ENCODE peak calls at places on chromosome 4, in seven cellular contexts. One of them, this sample, is unnamed.

GRCh38 chr4:107279729-107280128 is 243.6 kb upstream of the DKK2 start:
- DNase-seq in GM23338: no peak
- DNase-seq in H1: no peak
- DNase-seq in fibroblast of lung: peak
- DNase-seq in SK-N-SH: no peak
- DNase-seq in OCI-LY7: no peak
- DNase-seq in IMR-90: peak
- DNase-seq in this sample: no peak

GRCh38 chr4:168876106-168876505 is 133.9 kb downstream of the CBR4 start:
- DNase-seq in SK-N-SH: no peak
- DNase-seq in OCI-LY7: no peak
- DNase-seq in GM23338: no peak
- DNase-seq in fibroblast of lung: no peak
- DNase-seq in H1: no peak
- DNase-seq in IMR-90: no peak
- DNase-seq in this sample: no peak

GRCh38 chr4:23361453-23361852 is 528.4 kb downstream of the PPARGC1A start:
- DNase-seq in IMR-90: no peak
- DNase-seq in fibroblast of lung: no peak
- DNase-seq in SK-N-SH: no peak
- DNase-seq in OCI-LY7: no peak
- DNase-seq in H1: no peak
- DNase-seq in GM23338: no peak
- DNase-seq in this sample: no peak

GRCh38 chr4:74097631-74098550 is 1.1 kb downstream of the CXCL2 start:
- DNase-seq in GM23338: no peak
- DNase-seq in IMR-90: no peak
- DNase-seq in SK-N-SH: no peak
- DNase-seq in OCI-LY7: no peak
- DNase-seq in H1: no peak
- DNase-seq in fibroblast of lung: no peak
- DNase-seq in this sample: no peak

GRCh38 chr4:165426769-165427168 is 48.0 kb downstream of the CPE start:
- DNase-seq in H1: no peak
- DNase-seq in GM23338: peak
- DNase-seq in fibroblast of lung: no peak
- DNase-seq in SK-N-SH: no peak
- DNase-seq in IMR-90: no peak
- DNase-seq in OCI-LY7: no peak
- DNase-seq in this sample: no peak

GRCh38 chr4:111802191-111802590 is 343.1 kb upstream of the FAM241A start:
- DNase-seq in IMR-90: no peak
- DNase-seq in fibroblast of lung: no peak
- DNase-seq in H1: no peak
- DNase-seq in SK-N-SH: no peak
- DNase-seq in OCI-LY7: no peak
- DNase-seq in GM23338: no peak
- DNase-seq in this sample: no peak

GRCh38 chr4:100805547-100805946 is 287.7 kb upstream of the EMCN start:
- DNase-seq in IMR-90: no peak
- DNase-seq in GM23338: peak
- DNase-seq in H1: no peak
- DNase-seq in OCI-LY7: no peak
- DNase-seq in fibroblast of lung: no peak
- DNase-seq in SK-N-SH: no peak
- DNase-seq in this sample: no peak

GRCh38 chr4:154010377-154010776 is 221.5 kb upstream of the SFRP2 start:
- DNase-seq in IMR-90: no peak
- DNase-seq in H1: no peak
- DNase-seq in GM23338: no peak
- DNase-seq in fibroblast of lung: no peak
- DNase-seq in OCI-LY7: no peak
- DNase-seq in SK-N-SH: no peak
- DNase-seq in this sample: no peak

GRCh38 chr4:179976777-179977176 is 2266.4 kb upstream of the TENM3 start:
- DNase-seq in GM23338: no peak
- DNase-seq in H1: no peak
- DNase-seq in IMR-90: no peak
- DNase-seq in SK-N-SH: no peak
- DNase-seq in OCI-LY7: no peak
- DNase-seq in fibroblast of lung: no peak
- DNase-seq in this sample: no peak

GRCh38 chr4:140020457-140021361 is 133.3 kb downstream of the MAML3 start:
- DNase-seq in H1: no peak
- DNase-seq in GM23338: no peak
- DNase-seq in IMR-90: peak
- DNase-seq in OCI-LY7: no peak
- DNase-seq in SK-N-SH: no peak
- DNase-seq in fibroblast of lung: peak
- DNase-seq in this sample: no peak

GRCh38 chr4:120589787-120590186 is 332.7 kb downstream of the PRDM5 start:
- DNase-seq in OCI-LY7: no peak
- DNase-seq in IMR-90: no peak
- DNase-seq in GM23338: no peak
- DNase-seq in fibroblast of lung: no peak
- DNase-seq in H1: no peak
- DNase-seq in SK-N-SH: no peak
- DNase-seq in this sample: no peak

GRCh38 chr4:183670251-183670650 is 11.2 kb downstream of the TRAPPC11 start:
- DNase-seq in GM23338: no peak
- DNase-seq in OCI-LY7: no peak
- DNase-seq in IMR-90: no peak
- DNase-seq in SK-N-SH: no peak
- DNase-seq in fibroblast of lung: peak
- DNase-seq in H1: no peak
- DNase-seq in this sample: no peak

GRCh38 chr4:112889199-112889598 is 160.3 kb upstream of the ANK2 start:
- DNase-seq in H1: no peak
- DNase-seq in OCI-LY7: no peak
- DNase-seq in IMR-90: no peak
- DNase-seq in SK-N-SH: no peak
- DNase-seq in fibroblast of lung: no peak
- DNase-seq in GM23338: no peak
- DNase-seq in this sample: no peak
- H3K4me3 ChIP-seq in H1: no peak
- H3K4me3 ChIP-seq in OCI-LY7: no peak
- H3K4me3 ChIP-seq in IMR-90: no peak
- H3K4me3 ChIP-seq in SK-N-SH: peak
- H3K4me3 ChIP-seq in fibroblast of lung: peak
- H3K4me3 ChIP-seq in GM23338: no peak
- H3K4me3 ChIP-seq in this sample: no peak

DNA sequence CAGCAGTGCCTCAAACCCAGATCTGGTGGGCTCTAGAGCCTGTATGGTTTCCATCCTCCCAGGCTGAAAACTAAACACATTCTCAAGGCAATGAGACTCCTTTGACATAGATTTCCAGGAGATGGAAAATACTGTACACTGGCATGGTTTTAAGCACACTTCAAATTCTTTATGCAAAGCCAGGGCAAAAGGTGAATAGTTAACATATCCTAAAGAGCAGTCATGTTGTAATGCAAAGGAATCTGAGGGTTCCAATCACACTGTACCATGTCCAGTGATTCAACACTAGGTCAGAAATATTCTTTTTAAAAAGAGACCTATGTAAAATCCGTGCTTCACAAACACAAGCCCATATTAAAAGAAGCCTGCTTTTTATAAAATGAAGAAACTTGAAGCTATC is 195.3 kb downstream of the QDPR start:
- DNase-seq in SK-N-SH: no peak
- DNase-seq in H1: no peak
- DNase-seq in fibroblast of lung: peak
- DNase-seq in GM23338: no peak
- DNase-seq in IMR-90: peak
- DNase-seq in OCI-LY7: no peak
- DNase-seq in this sample: no peak
- H2AFZ ChIP-seq in SK-N-SH: no peak
- H2AFZ ChIP-seq in H1: no peak
- H2AFZ ChIP-seq in fibroblast of lung: no peak
- H2AFZ ChIP-seq in GM23338: peak
- H2AFZ ChIP-seq in IMR-90: peak
- H2AFZ ChIP-seq in OCI-LY7: no peak
- H2AFZ ChIP-seq in this sample: no peak

GRCh38 chr4:829291-829690 is 3.4 kb upstream of the CPLX1 start:
- DNase-seq in GM23338: no peak
- DNase-seq in H1: no peak
- DNase-seq in fibroblast of lung: no peak
- DNase-seq in SK-N-SH: no peak
- DNase-seq in OCI-LY7: no peak
- DNase-seq in IMR-90: no peak
- DNase-seq in this sample: no peak

GRCh38 chr4:826508-827208 is 729 bp upstream of the CPLX1 start:
- DNase-seq in fibroblast of lung: no peak
- DNase-seq in GM23338: peak
- DNase-seq in IMR-90: no peak
- DNase-seq in H1: no peak
- DNase-seq in SK-N-SH: peak
- DNase-seq in OCI-LY7: no peak
- DNase-seq in this sample: no peak

GRCh38 chr4:825969-826330 is at the start of gene CPLX1:
- DNase-seq in H1: no peak
- DNase-seq in GM23338: peak
- DNase-seq in OCI-LY7: peak
- DNase-seq in SK-N-SH: peak
- DNase-seq in fibroblast of lung: no peak
- DNase-seq in IMR-90: no peak
- DNase-seq in this sample: no peak

GRCh38 chr4:828641-829271 is 2.8 kb upstream of the CPLX1 start:
- DNase-seq in OCI-LY7: no peak
- DNase-seq in SK-N-SH: peak
- DNase-seq in IMR-90: no peak
- DNase-seq in GM23338: peak
- DNase-seq in fibroblast of lung: no peak
- DNase-seq in H1: no peak
- DNase-seq in this sample: no peak

DNA sequence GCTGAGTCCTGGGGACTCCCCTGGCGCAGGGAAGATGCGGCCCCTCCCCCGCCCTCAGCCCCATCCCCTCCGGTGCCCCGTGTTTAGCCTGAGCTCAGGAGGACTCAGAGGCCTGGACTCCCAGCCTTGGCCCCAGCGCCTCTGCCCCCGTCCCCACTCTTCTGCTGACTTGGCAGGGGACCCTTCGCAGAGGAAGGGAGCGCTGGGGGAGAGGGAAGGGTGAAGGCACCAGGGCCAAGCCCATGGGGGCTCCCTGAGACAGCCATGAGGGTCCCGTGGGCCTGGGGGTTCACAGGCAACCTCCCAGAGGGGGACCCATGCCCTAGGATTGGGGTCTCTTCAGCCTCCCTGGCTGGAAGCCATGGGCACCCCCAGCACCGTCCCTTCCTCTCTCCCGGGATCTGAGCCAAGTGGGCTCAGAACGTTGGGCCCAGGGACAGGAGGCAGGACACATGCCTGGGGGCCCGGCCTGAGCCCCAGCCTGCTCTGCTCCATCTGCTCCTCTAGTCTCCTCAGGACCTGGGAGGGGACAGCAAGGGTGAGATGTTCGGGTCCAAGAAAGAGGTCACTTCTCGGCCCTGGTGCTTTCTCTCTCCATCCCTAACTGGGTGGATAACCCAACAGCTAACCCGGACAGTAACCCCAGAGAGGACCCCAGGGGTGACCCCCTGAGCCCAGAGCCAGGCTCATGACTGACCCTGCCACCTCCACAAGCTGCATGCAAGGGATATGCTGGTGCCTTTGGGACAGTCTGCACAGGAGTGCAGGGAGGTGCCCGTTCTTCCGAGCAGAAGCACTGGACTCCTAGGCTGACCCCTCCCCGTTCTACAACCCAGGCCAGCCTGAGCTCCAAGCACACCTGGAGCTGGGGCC is 1.5 kb upstream of the CPLX1 start:
- DNase-seq in H1: no peak
- DNase-seq in GM23338: peak
- DNase-seq in OCI-LY7: no peak
- DNase-seq in fibroblast of lung: no peak
- DNase-seq in IMR-90: no peak
- DNase-seq in SK-N-SH: no peak
- DNase-seq in this sample: no peak
- H3K27ac ChIP-seq in H1: no peak
- H3K27ac ChIP-seq in GM23338: no peak
- H3K27ac ChIP-seq in OCI-LY7: no peak
- H3K27ac ChIP-seq in fibroblast of lung: no peak
- H3K27ac ChIP-seq in IMR-90: no peak
- H3K27ac ChIP-seq in SK-N-SH: no peak
- H3K27ac ChIP-seq in this sample: no peak

GRCh38 chr4:66014146-66014765 is 344.0 kb upstream of the EPHA5 start:
- DNase-seq in SK-N-SH: no peak
- DNase-seq in H1: peak
- DNase-seq in OCI-LY7: no peak
- DNase-seq in GM23338: peak
- DNase-seq in IMR-90: no peak
- DNase-seq in fibroblast of lung: no peak
- DNase-seq in this sample: no peak
- H3K4me3 ChIP-seq in SK-N-SH: no peak
- H3K4me3 ChIP-seq in H1: no peak
- H3K4me3 ChIP-seq in OCI-LY7: no peak
- H3K4me3 ChIP-seq in GM23338: no peak
- H3K4me3 ChIP-seq in IMR-90: no peak
- H3K4me3 ChIP-seq in fibroblast of lung: no peak
- H3K4me3 ChIP-seq in this sample: no peak

This sample was measured in Karpas-422.